ENCODE peak calls at places on chromosomes 3 and 15, in seven cellular contexts. H is HCT116, W is OCI-LY7, A is neural progenitor cell, J is PC-3, N is SK-N-SH, D is hepatocyte. B is an unnamed sample.

GRCh38 chr3:114619771-114620170 is 325.9 kb downstream of the TIGIT start:
- DNase-seq in H (no peak), D (no peak), N (no peak), J (no peak), W (no peak), A (no peak), B (no peak)

GRCh38 chr3:39103791-39104552 is 3.5 kb downstream of the GORASP1 start:
- DNase-seq in D (no peak), N (no peak), W (no peak), A (no peak), H (no peak), J (no peak), B (no peak)

GRCh38 chr15:29925227-29926082 is 103.2 kb upstream of the TJP1 start:
- DNase-seq in N (peak; percentile 79), D (peak; percentile 87), J (peak; percentile 97), H (peak; percentile 71), A (peak; percentile 86), W (peak; percentile 41), B (peak; percentile 11)

GRCh38 chr3:31729573-31729972 is 196.8 kb downstream of the STT3B start:
- DNase-seq in J (no peak), H (no peak), A (no peak), W (no peak), N (no peak), D (no peak), B (no peak)

GRCh38 chr3:57048728-57049127 is 11.7 kb upstream of the SPATA12 start:
- DNase-seq in J (no peak), W (peak; percentile 60), H (no peak), A (no peak), N (no peak), D (no peak), B (no peak)

GRCh38 chr3:162338514-162338913 is 841.9 kb downstream of the OTOL1 start:
- DNase-seq in N (no peak), J (peak; percentile 56), W (no peak), A (no peak), H (no peak), D (no peak), B (no peak)

GRCh38 chr3:42157915-42158538 is 66.9 kb downstream of the TRAK1 start:
- DNase-seq in H (no peak), N (no peak), W (no peak), D (no peak), A (no peak), J (peak; percentile 67), B (no peak)

GRCh38 chr15:37016287-37016686 is 84.1 kb downstream of the MEIS2 start:
- DNase-seq in D (no peak), J (no peak), H (no peak), N (no peak), W (no peak), A (no peak), B (no peak)

GRCh38 chr3:143139786-143140185 is 20.2 kb downstream of the CHST2 start:
- DNase-seq in D (no peak), W (no peak), H (no peak), J (peak; percentile 72), N (no peak), A (no peak), B (no peak)

GRCh38 chr3:86782271-86782670 is 208.7 kb downstream of the VGLL3 start:
- DNase-seq in W (no peak), J (no peak), N (no peak), H (no peak), A (no peak), D (no peak), B (no peak)

GRCh38 chr15:59372352-59373211 is at the start of gene MYO1E:
- DNase-seq in W (peak; percentile 40), D (peak; percentile 95), A (peak; percentile 96), H (peak; percentile 94), J (peak; percentile 96), N (peak; percentile 93), B (no peak)

GRCh38 chr3:62131620-62132019 is 241.7 kb downstream of the FEZF2 start:
- DNase-seq in W (no peak), A (peak; percentile 22), N (peak; percentile 28), H (peak; percentile 2), J (no peak), D (no peak), B (no peak)

GRCh38 chr3:129695203-129695602 is 88.7 kb upstream of the PLXND1 start:
- DNase-seq in D (no peak), H (no peak), A (no peak), W (no peak), N (no peak), J (no peak), B (no peak)

GRCh38 chr3:31724144-31724543 is 191.4 kb downstream of the STT3B start:
- DNase-seq in W (no peak), H (no peak), N (no peak), J (no peak), A (peak; percentile 70), D (peak; percentile 28), B (no peak)

GRCh38 chr15:31503758-31504461 is 177.3 kb downstream of the KLF13 start:
- DNase-seq in H (no peak), N (no peak), J (no peak), D (no peak), W (no peak), A (no peak), B (no peak)

GRCh38 chr15:91945385-91945784 is 91.9 kb downstream of the SLCO3A1 start:
- DNase-seq in W (no peak), D (no peak), A (no peak), N (no peak), H (no peak), J (peak; percentile 22), B (no peak)

GRCh38 chr3:143375698-143376097 is 256.1 kb downstream of the CHST2 start:
- DNase-seq in A (no peak), D (no peak), J (no peak), N (no peak), W (no peak), H (no peak), B (no peak)

GRCh38 chr15:68784206-68784605 is 36.5 kb downstream of the ANP32A start:
- DNase-seq in N (no peak), J (no peak), W (no peak), A (no peak), D (no peak), H (no peak), B (no peak)

GRCh38 chr15:62925875-62926274 is 116.7 kb upstream of the TPM1 start:
- DNase-seq in W (no peak), A (no peak), N (no peak), D (no peak), H (no peak), J (no peak), B (no peak)

GRCh38 chr3:50534721-50535330 is 31.4 kb upstream of the CACNA2D2 start:
- DNase-seq in D (no peak), H (no peak), A (no peak), W (no peak), N (no peak), J (peak; percentile 16), B (no peak)

GRCh38 chr15:55343168-55343567 is 24.1 kb downstream of the PIGB start:
- DNase-seq in N (peak; percentile 74), J (no peak), D (no peak), W (no peak), A (no peak), H (no peak), B (no peak)

GRCh38 chr15:53830707-53831386 is 71.4 kb upstream of the WDR72 start:
- DNase-seq in W (no peak), J (no peak), A (no peak), H (no peak), N (no peak), D (peak; percentile 37), B (no peak)

DNA sequence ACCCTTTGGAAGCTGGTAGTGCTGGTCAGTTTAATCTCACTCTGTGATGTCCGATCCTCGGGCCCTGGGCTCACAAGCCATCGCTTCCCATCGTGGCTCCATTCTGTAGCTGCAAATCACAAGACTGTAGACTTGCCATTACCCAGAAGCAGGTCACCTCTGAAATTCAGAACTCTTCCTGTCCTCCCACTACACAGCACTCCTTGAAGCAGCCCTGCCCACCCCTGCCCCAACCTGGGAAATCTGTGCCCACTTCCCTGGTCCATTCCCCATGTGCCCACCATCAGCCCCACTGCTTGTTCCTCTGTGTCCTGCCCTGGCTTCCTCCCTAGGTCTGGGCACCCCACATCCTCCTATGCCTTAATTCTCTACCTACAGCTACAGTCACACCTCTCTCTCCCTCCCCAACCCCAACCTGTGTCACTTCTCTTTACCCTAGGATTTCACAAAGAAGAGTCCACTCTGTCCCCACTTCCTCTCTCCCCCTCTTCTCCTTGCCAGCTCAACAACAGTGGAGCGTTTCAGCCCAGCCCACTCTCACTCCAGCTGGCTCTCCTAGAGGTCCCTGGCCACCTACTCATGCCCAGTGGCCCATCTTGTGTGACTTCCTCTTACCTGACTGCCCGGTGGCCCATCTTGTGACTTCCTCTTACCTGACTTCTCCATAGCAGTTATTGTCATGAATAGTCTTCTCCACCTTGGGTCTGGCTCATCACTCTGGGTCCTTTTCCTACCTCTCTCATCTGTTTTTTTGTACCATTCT is 8.4 kb downstream of the ZNF710 start:
- DNase-seq in H (no peak), J (no peak), W (no peak), N (no peak), A (no peak), D (no peak), B (no peak)
- TF ChIP-seq EZH2phosphoT487 in H (no peak), J (no peak), W (no peak), N (no peak), A (no peak), D (no peak), B (no peak)

GRCh38 chr3:144687862-144688261 is 716.2 kb downstream of the DIPK2A start:
- DNase-seq in J (no peak), W (no peak), H (no peak), D (no peak), N (peak; percentile 0), A (peak; percentile 51), B (no peak)
- TF ChIP-seq CTCF in J (peak; percentile 35), W (peak; percentile 34), H (no peak), D (no peak), N (peak; percentile 42), A (peak; percentile 47), B (no peak)

GRCh38 chr15:40444741-40445140 is 4.0 kb downstream of the BAHD1 start:
- DNase-seq in H (no peak), J (no peak), A (no peak), W (no peak), D (no peak), N (no peak), B (no peak)
- H2AFZ ChIP-seq in H (no peak overlapping the region), J (no peak overlapping the region), A (no peak overlapping the region), W (no peak overlapping the region), D (no peak overlapping the region), N (no peak overlapping the region), B (no peak overlapping the region)

GRCh38 chr3:45191924-45192417 is 34.1 kb downstream of the TMEM158 start:
- DNase-seq in H (no peak), A (peak; percentile 65), J (no peak), D (no peak), W (no peak), N (no peak), B (no peak)

GRCh38 chr3:45187597-45188210 is 38.4 kb downstream of the TMEM158 start:
- DNase-seq in J (no peak), H (no peak), W (no peak), N (no peak), D (no peak), A (no peak), B (no peak)

GRCh38 chr3:45186871-45187270 is 39.2 kb downstream of the TMEM158 start:
- DNase-seq in J (no peak), W (no peak), H (no peak), D (no peak), N (no peak), A (no peak), B (no peak)

GRCh38 chr3:45191424-45191823 is 34.7 kb downstream of the TMEM158 start:
- DNase-seq in N (no peak), H (no peak), A (no peak), J (no peak), D (no peak), W (no peak), B (no peak)

GRCh38 chr3:45188714-45189659 is 37.1 kb downstream of the TMEM158 start:
- DNase-seq in H (no peak), J (peak; percentile 48), W (no peak), A (no peak), D (no peak), N (no peak), B (no peak)
- TF ChIP-seq EZH2phosphoT487 in H (no peak), J (no peak), W (no peak), A (no peak), D (no peak), N (no peak), B (no peak)